ENCODE peak calls at places on chromosomes 13 and 19, in four cellular contexts. Z is transverse colon, M is GM12878, O is breast epithelium. I is an unnamed sample.
A peak's percentile ranks its signal among the peaks of the same experiment; 100 is the strongest.

GRCh38 chr19:28424662-28425430 is 788.1 kb downstream of the UQCRFS1 start:
- DNase-seq in M (no peak), Z (no peak), O (no peak), I (no peak)

GRCh38 chr19:13171146-13171545 is 20.9 kb downstream of the IER2 start:
- DNase-seq in O (no peak), M (no peak), Z (no peak), I (no peak)

GRCh38 chr13:91659583-91660415 is 261.4 kb downstream of the GPC5 start:
- DNase-seq in M (peak; percentile 2), O (no peak), Z (no peak), I (no peak)

GRCh38 chr13:77222000-77222690 is 104.7 kb downstream of the MYCBP2 start:
- DNase-seq in Z (no peak), M (no peak), O (no peak), I (no peak)

GRCh38 chr13:112795277-112795676 is 105.4 kb downstream of the ATP11A start:
- DNase-seq in M (no peak), O (no peak), Z (no peak), I (no peak)

GRCh38 chr19:8585894-8586750 is 8.9 kb upstream of the MYO1F start:
- DNase-seq in M (no peak), O (no peak), Z (peak; percentile 66), I (no peak)

GRCh38 chr13:101218484-101218883 is 197.8 kb downstream of the NALCN start:
- DNase-seq in M (no peak), O (no peak), Z (no peak), I (no peak)

GRCh38 chr19:40139533-40140287 is 49.0 kb upstream of the ZNF780A start:
- DNase-seq in M (no peak), O (no peak), Z (no peak), I (peak; percentile 100)

GRCh38 chr13:22041741-22042140 is 370.9 kb downstream of the FGF9 start:
- DNase-seq in Z (no peak), M (no peak), O (no peak), I (no peak)

GRCh38 chr19:3320354-3320670 is 46.1 kb upstream of the NFIC start:
- DNase-seq in O (no peak), Z (no peak), M (no peak), I (no peak)

GRCh38 chr13:99986751-99987150 is 5.2 kb downstream of the ZIC2 start:
- DNase-seq in O (no peak), Z (no peak), M (no peak), I (no peak)

GRCh38 chr19:29667941-29668340 is 2.7 kb downstream of the PLEKHF1 start:
- DNase-seq in Z (peak; percentile 56), M (no peak), O (no peak), I (no peak)

GRCh38 chr19:34793562-34793961 is 20.5 kb upstream of the ZNF599 start:
- DNase-seq in O (no peak), Z (no peak), M (no peak), I (no peak)

GRCh38 chr13:72745260-72745659 is 17.5 kb downstream of the BORA start:
- DNase-seq in O (no peak), Z (no peak), M (no peak), I (no peak)

GRCh38 chr19:6768236-6768785 is 1.1 kb upstream of the SH2D3A start:
- DNase-seq in O (no peak), M (no peak), Z (no peak), I (no peak)

GRCh38 chr19:6765738-6766356 is 1.4 kb downstream of the SH2D3A start:
- DNase-seq in M (no peak), Z (peak; percentile 95), O (peak; percentile 97), I (no peak)

GRCh38 chr19:6767357-6768235 is at the start of gene SH2D3A:
- DNase-seq in M (peak; percentile 92), O (peak; percentile 94), Z (peak; percentile 98), I (no peak)

GRCh38 chr19:6766357-6767080 is 716 bp downstream of the SH2D3A start:
- DNase-seq in M (no peak), Z (no peak), O (no peak), I (no peak)

GRCh38 chr19:6767081-6767356 is 216 bp downstream of the SH2D3A start:
- DNase-seq in O (no peak), M (no peak), Z (no peak), I (no peak)
- H3K27ac ChIP-seq in O (peak overlapping the region; percentile 96), M (peak overlapping the region; percentile 71), Z (peak overlapping the region; percentile 88), I (peak overlapping the region; percentile 39)

GRCh38 chr13:108268713-108269112 is 805 bp upstream of the TNFSF13B start:
- DNase-seq in O (no peak), M (no peak), Z (no peak), I (no peak)

GRCh38 chr13:108267338-108267737 is 2.2 kb upstream of the TNFSF13B start:
- DNase-seq in Z (no peak), M (no peak), O (no peak), I (no peak)

GRCh38 chr13:108272333-108272732 is 2.8 kb downstream of the TNFSF13B start:
- DNase-seq in Z (no peak), O (no peak), M (no peak), I (no peak)

GRCh38 chr13:108269601-108270328 is at the start of gene TNFSF13B:
- DNase-seq in Z (peak; percentile 57), M (peak; percentile 74), O (no peak), I (no peak)

DNA sequence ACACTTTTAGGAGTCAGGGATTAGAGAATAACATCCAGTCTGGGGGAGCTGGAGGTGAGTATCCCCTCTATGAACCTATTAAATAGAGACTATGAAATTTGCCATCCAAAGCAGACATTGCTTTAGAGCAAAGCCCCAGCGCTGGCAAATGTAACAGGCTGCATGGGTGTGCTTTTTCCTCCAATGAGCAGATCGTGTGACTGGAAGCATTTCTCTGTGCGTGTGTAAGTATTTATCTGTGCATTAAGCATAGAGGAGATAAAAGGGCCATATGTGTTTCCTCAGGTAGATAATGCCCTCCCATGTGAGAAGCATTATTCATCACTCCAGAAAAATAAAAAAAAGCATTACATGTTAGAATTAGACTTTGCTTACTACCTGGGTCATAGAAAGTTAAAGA is 924 bp downstream of the TNFSF13B start:
- DNase-seq in O (no peak), M (no peak), Z (no peak), I (no peak)
- H3K4me1 ChIP-seq in O (no peaks in the 10 kb centered on the region), M (peaks cover 14% of the 10 kb centered on the region), Z (peaks cover 11% of the 10 kb centered on the region), I (no peaks in the 10 kb centered on the region)

GRCh38 chr19:15195987-15196682 is 4.7 kb downstream of the NOTCH3 start:
- DNase-seq in Z (peak; percentile 88), M (no peak), O (peak; percentile 80), I (no peak)

GRCh38 chr19:15196683-15197005 is 4.2 kb downstream of the NOTCH3 start:
- DNase-seq in M (no peak), O (no peak), Z (no peak), I (no peak)

GRCh38 chr19:15197275-15198005 is 3.4 kb downstream of the NOTCH3 start:
- DNase-seq in M (no peak), O (no peak), Z (no peak), I (no peak)

GRCh38 chr19:15199219-15199651 is 1.6 kb downstream of the NOTCH3 start:
- DNase-seq in O (no peak), Z (no peak), M (no peak), I (no peak)

DNA sequence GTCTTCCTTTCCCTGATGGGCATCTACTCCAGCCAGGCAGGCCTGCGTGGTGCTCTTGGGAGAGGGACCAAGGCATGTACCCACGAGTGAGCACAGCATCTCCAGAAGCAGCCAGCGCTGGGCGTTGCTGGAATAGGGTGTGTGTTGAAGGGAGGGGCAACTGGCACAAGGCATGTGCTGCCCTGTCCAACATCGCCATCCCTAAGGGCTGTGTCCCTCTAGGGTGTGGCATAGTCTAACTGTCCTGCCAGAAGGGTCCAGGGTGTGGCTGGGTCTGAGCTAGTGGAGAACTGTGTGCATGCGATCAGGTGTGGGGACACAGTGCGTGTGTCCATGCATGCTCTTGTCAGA is 2.8 kb downstream of the NOTCH3 start:
- DNase-seq in M (no peak), Z (peak; percentile 28), O (no peak), I (no peak)
- TF ChIP-seq POLR2AphosphoS5 in M (no peak), Z (no peak), O (no peak), I (no peak)

DNA sequence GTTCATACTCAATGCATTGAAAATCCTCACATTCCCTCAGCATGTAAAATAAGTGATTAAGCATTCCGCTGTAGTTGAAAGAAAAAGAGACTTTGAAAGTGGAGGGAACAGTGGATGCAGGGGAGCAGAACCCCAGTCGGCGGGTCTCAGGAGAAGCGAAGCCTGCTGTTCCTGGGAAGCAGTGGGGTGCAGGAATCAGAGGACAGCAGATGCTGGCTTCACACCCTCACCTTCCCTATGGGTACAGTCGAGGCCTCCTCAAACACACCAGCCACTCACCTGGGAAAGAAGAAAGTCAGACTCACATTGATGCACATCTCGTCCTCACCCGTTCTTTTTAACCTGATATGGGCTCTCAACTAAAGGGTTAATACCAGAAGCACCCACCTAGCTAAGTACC is 38.2 kb downstream of the COL4A2 start:
- DNase-seq in O (no peak), Z (no peak), M (no peak), I (no peak)
- H3K27ac ChIP-seq in O (peak overlapping the region; percentile 63), Z (peak overlapping the region; percentile 87), M (no peak overlapping the region), I (no peak overlapping the region)

GRCh38 chr19:50341091-50341564 is 12.0 kb upstream of the KCNC3 start:
- DNase-seq in M (peak; percentile 96), O (no peak), Z (no peak), I (no peak)
- H3K4me1 ChIP-seq in M (peaks cover 20% of the 10 kb centered on the region), O (no peaks in the 10 kb centered on the region), Z (no peaks in the 10 kb centered on the region), I (no peaks in the 10 kb centered on the region)

GRCh38 chr19:49677901-49678674 is 1.0 kb downstream of the PRMT1 start:
- DNase-seq in Z (peak; percentile 78), O (peak; percentile 66), M (no peak), I (no peak)

GRCh38 chr19:49676690-49677231 is 310 bp upstream of the PRMT1 start:
- DNase-seq in M (peak; percentile 99), O (peak; percentile 100), Z (peak; percentile 100), I (peak; percentile 97)

GRCh38 chr19:49678970-49679831 is 2.1 kb downstream of the PRMT1 start:
- DNase-seq in Z (no peak), M (no peak), O (no peak), I (no peak)

GRCh38 chr19:49677232-49677881 is at the start of gene PRMT1:
- DNase-seq in Z (peak; percentile 44), M (no peak), O (no peak), I (no peak)

DNA sequence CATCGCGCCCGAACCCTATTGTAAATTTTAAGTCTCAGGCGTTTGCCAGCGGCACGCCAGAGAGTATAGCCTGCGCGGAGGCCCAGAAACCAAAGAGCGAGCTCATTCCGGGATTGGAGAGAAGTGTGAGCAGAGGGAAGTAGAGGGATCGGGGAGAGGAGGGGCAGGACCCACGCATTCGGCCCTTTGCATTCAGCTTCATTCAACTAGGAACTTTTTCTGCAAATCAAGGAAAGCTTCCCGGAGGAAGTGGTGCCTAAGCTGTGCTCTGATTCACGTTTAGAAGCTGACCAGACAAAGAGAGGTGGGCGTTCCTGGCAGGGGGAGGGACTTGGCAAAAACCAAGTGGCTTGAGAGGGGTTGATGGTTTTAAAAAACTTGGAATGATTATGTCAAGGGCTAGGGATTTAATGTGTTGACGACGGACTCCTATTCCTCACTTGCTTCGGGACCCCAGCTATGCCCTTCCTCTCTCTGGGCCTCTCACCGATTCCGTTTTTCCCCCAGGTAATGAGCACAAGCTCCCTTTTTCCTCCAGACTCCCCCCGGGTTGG is 858 bp upstream of the PRMT1 start:
- DNase-seq in O (no peak), M (peak; percentile 84), Z (peak; percentile 90), I (peak; percentile 84)
- TF ChIP-seq POLR2AphosphoS5 in O (peak; percentile 89), M (peak; percentile 99), Z (peak; percentile 68), I (peak; percentile 79)

GRCh38 chr13:41511827-41512226 is 54.5 kb downstream of the RGCC start:
- DNase-seq in O (no peak), M (no peak), Z (no peak), I (no peak)
- H3K27ac ChIP-seq in O (no peak overlapping the region), M (no peak overlapping the region), Z (no peak overlapping the region), I (no peak overlapping the region)

GRCh38 chr19:6278051-6278450 is 1.7 kb downstream of the MLLT1 start:
- DNase-seq in M (no peak), O (no peak), Z (no peak), I (no peak)
- H3K4me1 ChIP-seq in M (peaks cover 9% of the 10 kb centered on the region), O (peaks cover 22% of the 10 kb centered on the region), Z (peaks cover 63% of the 10 kb centered on the region), I (peaks cover 20% of the 10 kb centered on the region)

I was measured in Panc1.